ENCODE peak calls at places on chromosomes 4 and X, in six cellular contexts. H is posterior vena cava, P is AG09319, Y is pons, M is memory B cell, T is GOT3. A is an unnamed sample.

GRCh38 chr4:176360446-176360845 is 40.7 kb downstream of the SPCS3 start:
- DNase-seq in H (no peak), P (no peak), Y (no peak), M (no peak), T (no peak), A (no peak)

GRCh38 chrX:72026341-72027023 is 105.2 kb downstream of the RTL5 start:
- DNase-seq in H (no peak), P (no peak), Y (no peak), M (no peak), T (no peak), A (no peak)

GRCh38 chrX:119756926-119757635 is 1.3 kb upstream of the SOWAHD start:
- DNase-seq in H (peak), P (no peak), Y (no peak), M (no peak), T (no peak), A (no peak)

GRCh38 chrX:24150051-24150790 is 692 bp downstream of the ZFX start:
- DNase-seq in H (peak), P (peak), Y (peak), M (peak), T (peak), A (peak)

GRCh38 chrX:46326161-46326560 is 219.1 kb downstream of the ZNF674 start:
- DNase-seq in H (no peak), P (no peak), Y (no peak), M (no peak), T (no peak), A (no peak)

GRCh38 chr4:3494501-3494900 is 31.4 kb downstream of the DOK7 start:
- DNase-seq in H (no peak), P (no peak), Y (no peak), M (no peak), T (no peak), A (no peak)

GRCh38 chr4:11597506-11597905 is 168.8 kb upstream of the HS3ST1 start:
- DNase-seq in H (no peak), P (no peak), Y (no peak), M (no peak), T (no peak), A (no peak)

GRCh38 chr4:161189286-161190134 is 974.3 kb downstream of the FSTL5 start:
- DNase-seq in H (no peak), P (no peak), Y (peak), M (no peak), T (no peak), A (no peak)

GRCh38 chr4:127355738-127356137 is 277.0 kb upstream of the INTU start:
- DNase-seq in H (no peak), P (no peak), Y (no peak), M (no peak), T (no peak), A (no peak)

GRCh38 chrX:130028196-130028595 is 45.8 kb downstream of the BCORL1 start:
- DNase-seq in H (peak), P (peak), Y (no peak), M (peak), T (peak), A (peak)

GRCh38 chrX:27966955-27967354 is 14.3 kb downstream of the DCAF8L1 start:
- DNase-seq in H (no peak), P (no peak), Y (no peak), M (no peak), T (no peak), A (no peak)

GRCh38 chr4:32560306-32560705 is 1840.1 kb downstream of the PCDH7 start:
- DNase-seq in H (no peak), P (no peak), Y (no peak), M (no peak), T (no peak), A (no peak)

GRCh38 chr4:109947457-109947856 is 34.8 kb downstream of the EGF start:
- DNase-seq in H (no peak), P (no peak), Y (no peak), M (no peak), T (no peak), A (no peak)

GRCh38 chrX:72634321-72634720 is 61.7 kb upstream of the HDAC8 start:
- DNase-seq in H (no peak), P (no peak), Y (peak), M (no peak), T (no peak), A (no peak)

A was measured in upper lobe of right lung.